ENCODE peak calls at places on chromosomes 4 and X, in six cellular contexts. One of them, this sample, is unnamed.

GRCh38 chrX:2401590-2402360 is 99.0 kb downstream of the DHRSX start:
- DNase-seq in pancreas: no peak
- DNase-seq in GM06990: no peak
- DNase-seq in MM.1S: no peak
- DNase-seq in cardiac muscle cell: no peak
- DNase-seq in WTC11: no peak
- DNase-seq in this sample: no peak

GRCh38 chr4:103934178-103934789 is 214.5 kb upstream of the TACR3 start:
- DNase-seq in pancreas: no peak
- DNase-seq in GM06990: no peak
- DNase-seq in MM.1S: peak
- DNase-seq in cardiac muscle cell: peak
- DNase-seq in WTC11: no peak
- DNase-seq in this sample: peak

GRCh38 chrX:152037183-152037582 is 62.7 kb upstream of the GABRE start:
- DNase-seq in pancreas: no peak
- DNase-seq in GM06990: no peak
- DNase-seq in MM.1S: no peak
- DNase-seq in cardiac muscle cell: no peak
- DNase-seq in WTC11: no peak
- DNase-seq in this sample: no peak

GRCh38 chrX:152913915-152914314 is 16.0 kb downstream of the ZNF185 start:
- DNase-seq in pancreas: no peak
- DNase-seq in GM06990: no peak
- DNase-seq in MM.1S: no peak
- DNase-seq in cardiac muscle cell: no peak
- DNase-seq in WTC11: no peak
- DNase-seq in this sample: no peak

GRCh38 chr4:52780206-52780605 is 29.0 kb upstream of the ERVMER34-1 start:
- DNase-seq in pancreas: no peak
- DNase-seq in GM06990: no peak
- DNase-seq in MM.1S: no peak
- DNase-seq in cardiac muscle cell: peak
- DNase-seq in WTC11: no peak
- DNase-seq in this sample: no peak

GRCh38 chr4:188372051-188372450 is 232.8 kb downstream of the TRIML1 start:
- DNase-seq in pancreas: no peak
- DNase-seq in GM06990: no peak
- DNase-seq in MM.1S: no peak
- DNase-seq in cardiac muscle cell: no peak
- DNase-seq in WTC11: no peak
- DNase-seq in this sample: no peak

GRCh38 chrX:129781134-129782014 is 1.6 kb downstream of the SASH3 start:
- DNase-seq in pancreas: no peak
- DNase-seq in GM06990: peak
- DNase-seq in MM.1S: peak
- DNase-seq in cardiac muscle cell: no peak
- DNase-seq in WTC11: no peak
- DNase-seq in this sample: peak

GRCh38 chr4:4787421-4787820 is 72.0 kb upstream of the MSX1 start:
- DNase-seq in pancreas: no peak
- DNase-seq in GM06990: no peak
- DNase-seq in MM.1S: no peak
- DNase-seq in cardiac muscle cell: no peak
- DNase-seq in WTC11: no peak
- DNase-seq in this sample: no peak

GRCh38 chr4:176814770-176815169 is 22.0 kb upstream of the VEGFC start:
- DNase-seq in pancreas: no peak
- DNase-seq in GM06990: no peak
- DNase-seq in MM.1S: no peak
- DNase-seq in cardiac muscle cell: peak
- DNase-seq in WTC11: no peak
- DNase-seq in this sample: no peak

GRCh38 chrX:68998716-68999115 is 166.5 kb downstream of the PJA1 start:
- DNase-seq in pancreas: no peak
- DNase-seq in GM06990: no peak
- DNase-seq in MM.1S: no peak
- DNase-seq in cardiac muscle cell: no peak
- DNase-seq in WTC11: no peak
- DNase-seq in this sample: no peak

GRCh38 chrX:41758391-41758790 is 34.4 kb downstream of the GPR82 start:
- DNase-seq in pancreas: no peak
- DNase-seq in GM06990: no peak
- DNase-seq in MM.1S: no peak
- DNase-seq in cardiac muscle cell: no peak
- DNase-seq in WTC11: no peak
- DNase-seq in this sample: no peak

GRCh38 chr4:1574601-1575417 is 109.3 kb downstream of the FAM53A start:
- DNase-seq in pancreas: peak
- DNase-seq in GM06990: no peak
- DNase-seq in MM.1S: no peak
- DNase-seq in cardiac muscle cell: no peak
- DNase-seq in WTC11: no peak
- DNase-seq in this sample: no peak

GRCh38 chrX:7522860-7523259 is 320.1 kb upstream of the VCX start:
- DNase-seq in pancreas: no peak
- DNase-seq in GM06990: no peak
- DNase-seq in MM.1S: no peak
- DNase-seq in cardiac muscle cell: no peak
- DNase-seq in WTC11: no peak
- DNase-seq in this sample: no peak

GRCh38 chrX:1582686-1583437 is 8.5 kb upstream of the AKAP17A start:
- DNase-seq in pancreas: no peak
- DNase-seq in GM06990: no peak
- DNase-seq in MM.1S: peak
- DNase-seq in cardiac muscle cell: peak
- DNase-seq in WTC11: no peak
- DNase-seq in this sample: peak

GRCh38 chrX:151762802-151763201 is 28.3 kb downstream of the CNGA2 start:
- DNase-seq in pancreas: no peak
- DNase-seq in GM06990: no peak
- DNase-seq in MM.1S: no peak
- DNase-seq in cardiac muscle cell: no peak
- DNase-seq in WTC11: no peak
- DNase-seq in this sample: no peak

GRCh38 chr4:43918377-43918776 is 530.2 kb downstream of the KCTD8 start:
- DNase-seq in pancreas: no peak
- DNase-seq in GM06990: no peak
- DNase-seq in MM.1S: no peak
- DNase-seq in cardiac muscle cell: no peak
- DNase-seq in WTC11: no peak
- DNase-seq in this sample: no peak

GRCh38 chr4:7365472-7366179 is 69.1 kb downstream of the PSAPL1 start:
- DNase-seq in pancreas: peak
- DNase-seq in GM06990: no peak
- DNase-seq in MM.1S: no peak
- DNase-seq in cardiac muscle cell: no peak
- DNase-seq in WTC11: no peak
- DNase-seq in this sample: no peak

GRCh38 chrX:139826065-139827044 is 106.5 kb downstream of the ATP11C start:
- DNase-seq in pancreas: no peak
- DNase-seq in GM06990: no peak
- DNase-seq in MM.1S: no peak
- DNase-seq in cardiac muscle cell: peak
- DNase-seq in WTC11: no peak
- DNase-seq in this sample: no peak

GRCh38 chrX:50617183-50617582 is 146.6 kb upstream of the DGKK start:
- DNase-seq in pancreas: no peak
- DNase-seq in GM06990: no peak
- DNase-seq in MM.1S: no peak
- DNase-seq in cardiac muscle cell: no peak
- DNase-seq in WTC11: no peak
- DNase-seq in this sample: no peak

GRCh38 chrX:147779173-147779572 is 132.5 kb upstream of the FMR1 start:
- DNase-seq in pancreas: no peak
- DNase-seq in GM06990: no peak
- DNase-seq in MM.1S: no peak
- DNase-seq in cardiac muscle cell: no peak
- DNase-seq in WTC11: no peak
- DNase-seq in this sample: no peak

GRCh38 chr4:184695178-184695896 is 38.6 kb downstream of the CENPU start:
- DNase-seq in pancreas: no peak
- DNase-seq in GM06990: no peak
- DNase-seq in MM.1S: no peak
- DNase-seq in cardiac muscle cell: peak
- DNase-seq in WTC11: no peak
- DNase-seq in this sample: no peak

GRCh38 chr4:41458689-41459088 is 79.3 kb upstream of the LIMCH1 start:
- DNase-seq in pancreas: no peak
- DNase-seq in GM06990: no peak
- DNase-seq in MM.1S: no peak
- DNase-seq in cardiac muscle cell: no peak
- DNase-seq in WTC11: no peak
- DNase-seq in this sample: no peak

GRCh38 chr4:48033825-48034413 is 17.3 kb downstream of the NIPAL1 start:
- DNase-seq in pancreas: no peak
- DNase-seq in GM06990: peak
- DNase-seq in MM.1S: peak
- DNase-seq in cardiac muscle cell: peak
- DNase-seq in WTC11: peak
- DNase-seq in this sample: peak

GRCh38 chr4:175542787-175543186 is 269.3 kb downstream of the GPM6A start:
- DNase-seq in pancreas: no peak
- DNase-seq in GM06990: no peak
- DNase-seq in MM.1S: no peak
- DNase-seq in cardiac muscle cell: no peak
- DNase-seq in WTC11: no peak
- DNase-seq in this sample: no peak

GRCh38 chrX:109600114-109600710 is 24.8 kb downstream of the KCNE5 start:
- DNase-seq in pancreas: no peak
- DNase-seq in GM06990: no peak
- DNase-seq in MM.1S: no peak
- DNase-seq in cardiac muscle cell: peak
- DNase-seq in WTC11: peak
- DNase-seq in this sample: no peak

GRCh38 chr4:127888559-127888958 is 7.9 kb downstream of the PLK4 start:
- DNase-seq in pancreas: no peak
- DNase-seq in GM06990: no peak
- DNase-seq in MM.1S: no peak
- DNase-seq in cardiac muscle cell: no peak
- DNase-seq in WTC11: no peak
- DNase-seq in this sample: no peak

GRCh38 chrX:21907250-21907649 is 33.3 kb upstream of the SMS start:
- DNase-seq in pancreas: no peak
- DNase-seq in GM06990: no peak
- DNase-seq in MM.1S: no peak
- DNase-seq in cardiac muscle cell: peak
- DNase-seq in WTC11: no peak
- DNase-seq in this sample: no peak

GRCh38 chr4:169249214-169249973 is 21.4 kb downstream of the SH3RF1 start:
- DNase-seq in pancreas: no peak
- DNase-seq in GM06990: no peak
- DNase-seq in MM.1S: no peak
- DNase-seq in cardiac muscle cell: peak
- DNase-seq in WTC11: no peak
- DNase-seq in this sample: no peak

GRCh38 chrX:12971282-12972003 is 3.5 kb upstream of the TMSB4X start:
- DNase-seq in pancreas: peak
- DNase-seq in GM06990: no peak
- DNase-seq in MM.1S: no peak
- DNase-seq in cardiac muscle cell: no peak
- DNase-seq in WTC11: no peak
- DNase-seq in this sample: peak

DNA sequence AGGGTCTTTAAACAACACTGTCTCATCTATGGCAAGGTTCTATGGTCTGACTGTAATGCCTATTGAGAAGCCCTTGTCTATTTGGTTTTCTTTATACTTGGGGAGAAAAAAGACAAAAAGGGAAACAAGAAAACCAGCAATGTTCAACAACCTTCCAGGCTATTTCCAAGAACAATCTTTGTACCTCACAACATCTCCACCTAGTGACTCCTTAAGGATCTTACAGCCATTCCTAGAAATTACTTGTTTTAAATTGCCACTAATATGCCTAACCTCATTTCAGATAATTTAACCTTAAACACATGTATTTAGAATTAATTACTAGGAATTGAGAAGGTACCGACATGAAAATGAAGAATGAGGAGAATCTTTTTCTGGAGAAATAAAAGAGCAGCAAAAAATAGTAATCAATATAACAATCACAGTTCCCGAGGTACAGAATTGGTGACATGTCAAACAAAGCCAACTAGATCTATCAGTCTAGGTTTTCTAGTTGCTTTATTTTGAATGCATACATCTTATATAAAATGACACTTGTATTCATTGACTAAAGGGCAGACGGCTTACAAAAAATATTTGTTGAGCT is 1.6 kb upstream of the RBM46 start:
- DNase-seq in pancreas: no peak
- DNase-seq in GM06990: no peak
- DNase-seq in MM.1S: peak
- DNase-seq in cardiac muscle cell: peak
- DNase-seq in WTC11: no peak
- DNase-seq in this sample: no peak
- TF ChIP-seq CTCF in pancreas: peak
- TF ChIP-seq CTCF in GM06990: peak
- TF ChIP-seq CTCF in MM.1S: peak
- TF ChIP-seq CTCF in cardiac muscle cell: peak
- TF ChIP-seq CTCF in WTC11: peak
- TF ChIP-seq CTCF in this sample: no peak

GRCh38 chr4:156571146-156571545 is 400.5 kb downstream of the PDGFC start:
- DNase-seq in pancreas: no peak
- DNase-seq in GM06990: no peak
- DNase-seq in MM.1S: no peak
- DNase-seq in cardiac muscle cell: peak
- DNase-seq in WTC11: no peak
- DNase-seq in this sample: no peak
- TF ChIP-seq CTCF in pancreas: no peak
- TF ChIP-seq CTCF in GM06990: no peak
- TF ChIP-seq CTCF in MM.1S: no peak
- TF ChIP-seq CTCF in cardiac muscle cell: no peak
- TF ChIP-seq CTCF in WTC11: no peak
- TF ChIP-seq CTCF in this sample: no peak

GRCh38 chr4:56650259-56651070 is 30.6 kb downstream of the HOPX start:
- DNase-seq in pancreas: no peak
- DNase-seq in GM06990: no peak
- DNase-seq in MM.1S: no peak
- DNase-seq in cardiac muscle cell: no peak
- DNase-seq in WTC11: no peak
- DNase-seq in this sample: peak
- TF ChIP-seq CTCF in pancreas: no peak
- TF ChIP-seq CTCF in GM06990: peak
- TF ChIP-seq CTCF in MM.1S: no peak
- TF ChIP-seq CTCF in cardiac muscle cell: no peak
- TF ChIP-seq CTCF in WTC11: no peak
- TF ChIP-seq CTCF in this sample: no peak

DNA sequence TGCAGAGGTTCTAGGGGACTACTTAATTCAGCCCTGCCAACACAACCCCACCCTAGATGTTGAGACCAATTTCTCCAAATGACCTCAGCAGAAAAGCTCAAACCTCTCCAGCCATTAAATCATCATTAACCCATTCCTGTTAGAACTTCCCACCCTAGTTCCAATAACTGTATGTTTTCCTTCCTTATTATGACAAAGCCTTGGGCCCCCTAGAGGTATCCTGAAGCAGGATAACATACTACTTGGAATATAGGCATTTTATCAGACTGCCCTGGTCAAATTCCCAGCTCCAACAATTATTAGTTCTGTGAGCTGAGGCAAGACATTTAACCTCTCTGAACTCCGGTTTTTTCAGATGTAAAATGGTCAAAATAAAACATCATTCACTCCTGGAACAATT is 244.6 kb upstream of the TENM3 start:
- DNase-seq in pancreas: no peak
- DNase-seq in GM06990: no peak
- DNase-seq in MM.1S: no peak
- DNase-seq in cardiac muscle cell: peak
- DNase-seq in WTC11: no peak
- DNase-seq in this sample: no peak
- TF ChIP-seq CTCF in pancreas: no peak
- TF ChIP-seq CTCF in GM06990: no peak
- TF ChIP-seq CTCF in MM.1S: no peak
- TF ChIP-seq CTCF in cardiac muscle cell: peak
- TF ChIP-seq CTCF in WTC11: no peak
- TF ChIP-seq CTCF in this sample: no peak